ENCODE peak calls at places on chromosomes 6 and 20, in six cellular contexts. K is CD8-positive, alpha-beta T cell; G is tibial artery; E is mammary epithelial cell; C is body of pancreas; P is HepG2. F is an unnamed sample.

GRCh38 chr6:33620584-33621395 is at the start of gene ITPR3:
- DNase-seq in P (no peak), C (peak), G (peak), K (peak), E (peak), F (no peak)

GRCh38 chr6:71197770-71198169 is 90.8 kb upstream of the OGFRL1 start:
- DNase-seq in E (peak), G (no peak), P (no peak), K (no peak), C (no peak), F (no peak)

GRCh38 chr20:62597416-62598115 is 44.7 kb upstream of the SLCO4A1 start:
- DNase-seq in K (no peak), P (no peak), C (no peak), G (no peak), E (no peak), F (no peak)

GRCh38 chr6:55601120-55601519 is 22.1 kb upstream of the HMGCLL1 start:
- DNase-seq in P (no peak), G (no peak), C (no peak), E (no peak), K (no peak), F (no peak)

GRCh38 chr6:113732384-113732966 is 124.7 kb upstream of the MARCKS start:
- DNase-seq in G (no peak), K (no peak), P (peak), C (peak), E (no peak), F (peak)

GRCh38 chr6:135334169-135334568 is 153.1 kb downstream of the MYB start:
- DNase-seq in P (no peak), K (no peak), E (peak), C (no peak), G (no peak), F (no peak)

GRCh38 chr6:164695896-164696295 is 613.5 kb downstream of the C6orf118 start:
- DNase-seq in E (no peak), G (no peak), P (no peak), K (no peak), C (no peak), F (no peak)

GRCh38 chr20:5696011-5696559 is 54.1 kb upstream of the SHLD1 start:
- DNase-seq in P (peak), E (no peak), C (no peak), K (no peak), G (peak), F (no peak)

GRCh38 chr6:7765575-7766325 is 39.9 kb downstream of the BMP6 start:
- DNase-seq in K (no peak), P (no peak), C (no peak), E (no peak), G (no peak), F (no peak)

GRCh38 chr20:51469578-51470520 is 72.7 kb downstream of the NFATC2 start:
- DNase-seq in K (no peak), C (no peak), G (no peak), P (no peak), E (no peak), F (no peak)

GRCh38 chr6:106444777-106445507 is 84.4 kb downstream of the CRYBG1 start:
- DNase-seq in K (no peak), C (peak), P (peak), G (no peak), E (peak), F (no peak)

GRCh38 chr6:41120058-41120457 is 34.1 kb downstream of the TREML1 start:
- DNase-seq in K (no peak), C (no peak), P (no peak), E (peak), G (no peak), F (no peak)

GRCh38 chr6:68572525-68572924 is 62.6 kb upstream of the ADGRB3 start:
- DNase-seq in P (peak), E (peak), K (no peak), C (no peak), G (no peak), F (no peak)

GRCh38 chr6:35718354-35718695 is 18.5 kb upstream of the ARMC12 start:
- DNase-seq in C (no peak), K (no peak), G (no peak), E (no peak), P (no peak), F (no peak)
- H3K4me3 ChIP-seq in C (no peak), K (no peak), G (no peak), E (no peak), P (no peak), F (no peak)

GRCh38 chr6:149266659-149267058 is 50.9 kb upstream of the TAB2 start:
- DNase-seq in K (no peak), P (no peak), C (no peak), E (no peak), G (no peak), F (no peak)
- TF ChIP-seq CTCF in K (no peak), P (no peak), C (no peak), E (no peak), G (no peak), F (no peak)

GRCh38 chr6:110613356-110613755 is 136.9 kb upstream of the SLC22A16 start:
- DNase-seq in E (no peak), G (no peak), K (no peak), P (no peak), C (no peak), F (no peak)
- H3K27ac ChIP-seq in E (no peak), G (no peak), K (no peak), P (no peak), C (no peak), F (no peak)

GRCh38 chr20:58854638-58855471 is 2.3 kb downstream of the GNAS start:
- DNase-seq in E (no peak), K (no peak), C (no peak), P (no peak), G (no peak), F (no peak)
- H3K4me3 ChIP-seq in E (no peak), K (peak), C (no peak), P (no peak), G (peak), F (peak)

GRCh38 chr20:49395659-49396058 is 86.8 kb downstream of the KCNB1 start:
- DNase-seq in E (no peak), G (no peak), K (no peak), P (no peak), C (no peak), F (no peak)

GRCh38 chr20:49394757-49395156 is 87.7 kb downstream of the KCNB1 start:
- DNase-seq in C (no peak), G (no peak), E (no peak), P (no peak), K (no peak), F (no peak)

GRCh38 chr20:49397525-49397924 is 84.9 kb downstream of the KCNB1 start:
- DNase-seq in K (no peak), E (peak), G (peak), C (no peak), P (no peak), F (no peak)

GRCh38 chr20:49395183-49395582 is 87.3 kb downstream of the KCNB1 start:
- DNase-seq in C (peak), E (no peak), P (no peak), G (peak), K (no peak), F (no peak)

DNA sequence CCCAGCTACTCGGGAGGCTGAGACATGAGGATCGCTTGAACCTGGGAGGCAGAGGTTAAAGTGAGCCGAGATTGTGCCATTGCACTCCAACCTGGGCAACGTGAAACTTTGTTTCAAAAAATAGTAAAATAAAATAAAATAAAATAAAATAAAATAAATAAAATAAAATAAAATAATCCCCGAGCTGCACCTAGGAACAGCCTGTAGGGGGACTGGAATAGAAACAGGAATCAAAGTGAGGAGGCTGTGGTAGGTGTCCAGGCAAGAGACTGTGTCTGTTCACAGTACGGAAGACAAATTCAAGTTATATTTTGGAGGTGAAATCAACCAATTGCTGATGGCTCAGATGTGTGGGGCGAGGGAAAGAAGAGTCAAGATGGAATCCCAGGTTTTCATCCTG is 86.2 kb downstream of the KCNB1 start:
- DNase-seq in P (no peak), C (no peak), K (no peak), G (no peak), E (no peak), F (no peak)
- TF ChIP-seq CTCF in P (no peak), C (no peak), K (no peak), G (no peak), E (no peak), F (peak)

GRCh38 chr6:31657406-31658157 is 1.9 kb downstream of the APOM start:
- DNase-seq in C (no peak), K (peak), P (no peak), E (no peak), G (no peak), F (no peak)

GRCh38 chr6:31651602-31652191 is 764 bp downstream of the BAG6 start:
- DNase-seq in C (peak), P (peak), K (no peak), E (peak), G (peak), F (peak)

GRCh38 chr6:31652925-31653724 is 664 bp upstream of the BAG6 start:
- DNase-seq in C (peak), P (peak), G (peak), E (no peak), K (peak), F (peak)

GRCh38 chr6:31655349-31656237 is at the start of gene APOM:
- DNase-seq in K (no peak), P (peak), E (no peak), G (no peak), C (no peak), F (no peak)

GRCh38 chr6:31654574-31655348 is 933 bp upstream of the APOM start:
- DNase-seq in P (peak), K (no peak), C (no peak), E (no peak), G (no peak), F (no peak)
- H3K27ac ChIP-seq in P (peak), K (no peak), C (no peak), E (no peak), G (no peak), F (no peak)

GRCh38 chr6:2583459-2583858 is 167.3 kb downstream of the MYLK4 start:
- DNase-seq in P (no peak), C (no peak), K (no peak), E (no peak), G (no peak), F (no peak)
- H3K4me3 ChIP-seq in P (no peak), C (no peak), K (no peak), E (no peak), G (no peak), F (no peak)

GRCh38 chr6:84242265-84242664 is 14.8 kb upstream of the CEP162 start:
- DNase-seq in G (no peak), C (no peak), E (no peak), K (no peak), P (no peak), F (no peak)

GRCh38 chr6:84243240-84243639 is 15.8 kb upstream of the CEP162 start:
- DNase-seq in P (peak), C (no peak), K (no peak), G (no peak), E (no peak), F (no peak)
- TF ChIP-seq CTCF in P (peak), C (no peak), K (no peak), G (peak), E (no peak), F (peak)

DNA sequence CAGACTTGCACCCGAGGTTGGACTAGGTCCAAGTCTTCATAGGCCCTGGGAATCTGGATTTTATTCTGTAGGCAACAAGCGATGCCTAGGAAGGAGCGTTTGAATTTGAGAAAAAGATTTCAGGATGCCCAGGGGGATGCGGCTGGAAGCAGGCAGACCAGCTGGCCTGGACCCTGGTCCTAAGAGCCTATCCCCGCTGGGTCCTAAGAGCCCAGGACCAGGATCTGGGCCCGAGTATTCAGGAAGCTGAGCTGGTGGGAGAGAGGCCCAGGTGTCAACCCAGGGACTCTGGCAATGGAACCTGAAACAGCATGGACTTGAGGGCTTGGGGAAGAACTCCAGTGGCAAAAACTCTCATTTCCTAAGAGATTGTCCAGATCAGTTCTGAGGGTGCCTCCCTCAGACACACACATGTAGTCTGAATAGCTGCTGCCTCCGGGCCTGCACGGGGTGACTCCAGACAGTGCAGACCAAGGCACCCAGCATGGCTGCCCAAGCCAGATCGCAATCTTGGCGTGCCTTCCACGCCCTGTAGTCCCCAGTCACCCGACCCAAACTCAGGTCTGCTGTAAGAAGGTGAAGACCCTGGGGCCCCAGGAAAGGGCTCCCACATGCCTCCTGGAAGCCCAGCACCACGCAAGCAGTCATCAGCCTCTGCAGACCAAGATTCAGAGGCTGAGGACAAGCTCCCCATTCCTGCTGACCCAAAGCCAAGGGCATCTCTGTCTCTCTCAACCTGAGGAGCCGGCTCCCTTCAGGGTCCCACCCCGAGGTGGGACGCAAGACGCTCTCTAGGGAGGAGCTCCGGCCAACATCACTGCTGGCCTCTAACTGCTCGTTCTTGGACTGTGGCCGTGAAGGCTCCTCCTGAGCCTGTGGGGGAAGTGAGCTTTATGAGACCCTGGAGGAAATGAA is 34.4 kb downstream of the RRBP1 start:
- DNase-seq in P (no peak), G (no peak), C (no peak), K (no peak), E (no peak), F (no peak)
- H3K27ac ChIP-seq in P (no peak), G (peak), C (peak), K (no peak), E (no peak), F (peak)

GRCh38 chr6:44257753-44258324 is 511 bp upstream of the SLC35B2 start:
- DNase-seq in G (no peak), K (no peak), P (no peak), C (no peak), E (no peak), F (no peak)
- H3K4me3 ChIP-seq in G (peak), K (peak), P (peak), C (peak), E (no peak), F (peak)

F was measured in breast epithelium.